ENCODE peak calls at places on chromosomes 5 and 9, in nine cellular contexts. O, N, S, V, Q, H, C, U and K are unnamed samples.

GRCh38 chr5:115297043-115297442 is 589 bp upstream of the CCDC112 start:
- DNase-seq in O (no peak), N (no peak), S (no peak), V (no peak), Q (no peak), H (peak), C (no peak), U (no peak), K (no peak)

GRCh38 chr5:9498541-9499497 is 47.1 kb downstream of the SEMA5A start:
- DNase-seq in O (no peak), N (no peak), S (no peak), V (no peak), Q (peak), H (no peak), C (no peak), U (no peak), K (no peak)

GRCh38 chr5:40479939-40480338 is 199.8 kb upstream of the PTGER4 start:
- DNase-seq in O (no peak), N (no peak), S (no peak), V (no peak), Q (no peak), H (no peak), C (no peak), U (no peak), K (no peak)

GRCh38 chr9:79524266-79524665 is 47.5 kb upstream of the TLE4 start:
- DNase-seq in O (no peak), N (no peak), S (no peak), V (no peak), Q (no peak), H (no peak), C (no peak), U (no peak), K (no peak)

GRCh38 chr9:98019098-98019497 is 36.0 kb downstream of the ANP32B start:
- DNase-seq in O (no peak), N (no peak), S (no peak), V (no peak), Q (no peak), H (no peak), C (no peak), U (no peak), K (no peak)

GRCh38 chr5:1131726-1132125 is 19.9 kb upstream of the SLC12A7 start:
- DNase-seq in O (no peak), N (no peak), S (no peak), V (no peak), Q (no peak), H (no peak), C (no peak), U (no peak), K (no peak)

GRCh38 chr9:127174386-127175318 is 52.2 kb upstream of the ANGPTL2 start:
- DNase-seq in O (no peak), N (no peak), S (no peak), V (no peak), Q (no peak), H (no peak), C (no peak), U (no peak), K (no peak)

GRCh38 chr5:132428147-132428482 is 58.6 kb downstream of the SLC22A5 start:
- DNase-seq in O (no peak), N (no peak), S (no peak), V (no peak), Q (no peak), H (no peak), C (no peak), U (no peak), K (no peak)

GRCh38 chr5:112186401-112186990 is 232.6 kb downstream of the EPB41L4A start:
- DNase-seq in O (no peak), N (no peak), S (no peak), V (no peak), Q (peak), H (peak), C (no peak), U (peak), K (no peak)

GRCh38 chr9:114223564-114224246 is 68.4 kb downstream of the COL27A1 start:
- DNase-seq in O (no peak), N (no peak), S (no peak), V (no peak), Q (no peak), H (peak), C (no peak), U (no peak), K (no peak)

GRCh38 chr5:91318727-91319126 is 64.4 kb downstream of the ARRDC3 start:
- DNase-seq in O (no peak), N (no peak), S (no peak), V (no peak), Q (no peak), H (no peak), C (no peak), U (no peak), K (no peak)

GRCh38 chr5:97097348-97098220 is 44.8 kb downstream of the LIX1 start:
- DNase-seq in O (no peak), N (no peak), S (no peak), V (no peak), Q (peak), H (no peak), C (no peak), U (no peak), K (no peak)

GRCh38 chr9:72149231-72149975 is at the start of gene GDA:
- DNase-seq in O (no peak), N (no peak), S (no peak), V (no peak), Q (peak), H (peak), C (no peak), U (no peak), K (no peak)

GRCh38 chr5:33321026-33321425 is 119.7 kb upstream of the TARS1 start:
- DNase-seq in O (no peak), N (no peak), S (no peak), V (no peak), Q (no peak), H (peak), C (no peak), U (no peak), K (no peak)

GRCh38 chr9:110126986-110127864 is 80.7 kb downstream of the C9orf152 start:
- DNase-seq in O (no peak), N (no peak), S (no peak), V (peak), Q (peak), H (peak), C (no peak), U (no peak), K (no peak)

GRCh38 chr5:67731886-67732285 is 483.7 kb upstream of the PIK3R1 start:
- DNase-seq in O (no peak), N (no peak), S (no peak), V (no peak), Q (no peak), H (no peak), C (no peak), U (no peak), K (no peak)